ENCODE peak calls at places on chromosomes 6 and 20, in ten cellular contexts. One of them, this sample, is unnamed.
A peak's percentile ranks its signal among the peaks of the same experiment; 100 is the strongest.

GRCh38 chr6:169520104-169520503 is 181.7 kb downstream of the WDR27 start:
- DNase-seq in endothelial cell: no peak
- DNase-seq in stimulated activated CD8-positive, alpha-beta memory T cell treated with anti-CD3 and anti-CD28 coated beads, Interleukin-2, amount 100 ng/mL, for 1 hour: no peak
- DNase-seq in nephron progenitor cell: no peak
- DNase-seq in cardiac fibroblast: peak; percentile 71
- DNase-seq in occipital lobe: no peak
- DNase-seq in fibroblast of the conjunctiva: peak; percentile 24
- DNase-seq in GM03348: peak; percentile 54
- DNase-seq in neural progenitor cell: no peak
- DNase-seq in trophoblast cell: no peak
- DNase-seq in this sample: no peak

GRCh38 chr6:41733707-41734665 is 1.4 kb downstream of the TFEB start:
- DNase-seq in endothelial cell: peak; percentile 69
- DNase-seq in stimulated activated CD8-positive, alpha-beta memory T cell treated with anti-CD3 and anti-CD28 coated beads, Interleukin-2, amount 100 ng/mL, for 1 hour: peak; percentile 42
- DNase-seq in nephron progenitor cell: peak; percentile 85
- DNase-seq in cardiac fibroblast: peak; percentile 78
- DNase-seq in occipital lobe: peak; percentile 86
- DNase-seq in fibroblast of the conjunctiva: no peak
- DNase-seq in GM03348: peak; percentile 94
- DNase-seq in neural progenitor cell: peak; percentile 87
- DNase-seq in trophoblast cell: no peak
- DNase-seq in this sample: peak; percentile 69

GRCh38 chr6:66128238-66128637 is 421.2 kb upstream of the EYS start:
- DNase-seq in endothelial cell: no peak
- DNase-seq in stimulated activated CD8-positive, alpha-beta memory T cell treated with anti-CD3 and anti-CD28 coated beads, Interleukin-2, amount 100 ng/mL, for 1 hour: no peak
- DNase-seq in nephron progenitor cell: no peak
- DNase-seq in cardiac fibroblast: no peak
- DNase-seq in occipital lobe: no peak
- DNase-seq in fibroblast of the conjunctiva: no peak
- DNase-seq in GM03348: no peak
- DNase-seq in neural progenitor cell: no peak
- DNase-seq in trophoblast cell: no peak
- DNase-seq in this sample: no peak

GRCh38 chr6:35161265-35161664 is 20.1 kb upstream of the TCP11 start:
- DNase-seq in endothelial cell: no peak
- DNase-seq in stimulated activated CD8-positive, alpha-beta memory T cell treated with anti-CD3 and anti-CD28 coated beads, Interleukin-2, amount 100 ng/mL, for 1 hour: no peak
- DNase-seq in nephron progenitor cell: no peak
- DNase-seq in cardiac fibroblast: no peak
- DNase-seq in occipital lobe: no peak
- DNase-seq in fibroblast of the conjunctiva: no peak
- DNase-seq in GM03348: no peak
- DNase-seq in neural progenitor cell: no peak
- DNase-seq in trophoblast cell: no peak
- DNase-seq in this sample: no peak

GRCh38 chr6:56491606-56492328 is 150.9 kb downstream of the DST start:
- DNase-seq in endothelial cell: no peak
- DNase-seq in stimulated activated CD8-positive, alpha-beta memory T cell treated with anti-CD3 and anti-CD28 coated beads, Interleukin-2, amount 100 ng/mL, for 1 hour: no peak
- DNase-seq in nephron progenitor cell: no peak
- DNase-seq in cardiac fibroblast: peak; percentile 60
- DNase-seq in occipital lobe: no peak
- DNase-seq in fibroblast of the conjunctiva: peak; percentile 30
- DNase-seq in GM03348: no peak
- DNase-seq in neural progenitor cell: no peak
- DNase-seq in trophoblast cell: no peak
- DNase-seq in this sample: no peak

GRCh38 chr20:45890077-45890996 is 671 bp downstream of the NEURL2 start:
- DNase-seq in endothelial cell: peak; percentile 87
- DNase-seq in stimulated activated CD8-positive, alpha-beta memory T cell treated with anti-CD3 and anti-CD28 coated beads, Interleukin-2, amount 100 ng/mL, for 1 hour: no peak
- DNase-seq in nephron progenitor cell: peak; percentile 85
- DNase-seq in cardiac fibroblast: peak; percentile 87
- DNase-seq in occipital lobe: peak; percentile 39
- DNase-seq in fibroblast of the conjunctiva: peak; percentile 79
- DNase-seq in GM03348: peak; percentile 78
- DNase-seq in neural progenitor cell: peak; percentile 92
- DNase-seq in trophoblast cell: peak; percentile 80
- DNase-seq in this sample: peak; percentile 83

GRCh38 chr6:55543633-55544309 is 35.2 kb downstream of the HMGCLL1 start:
- DNase-seq in endothelial cell: no peak
- DNase-seq in stimulated activated CD8-positive, alpha-beta memory T cell treated with anti-CD3 and anti-CD28 coated beads, Interleukin-2, amount 100 ng/mL, for 1 hour: no peak
- DNase-seq in nephron progenitor cell: no peak
- DNase-seq in cardiac fibroblast: no peak
- DNase-seq in occipital lobe: no peak
- DNase-seq in fibroblast of the conjunctiva: no peak
- DNase-seq in GM03348: no peak
- DNase-seq in neural progenitor cell: peak; percentile 33
- DNase-seq in trophoblast cell: no peak
- DNase-seq in this sample: no peak

GRCh38 chr20:61737812-61738443 is 327.8 kb downstream of the TAF4 start:
- DNase-seq in endothelial cell: no peak
- DNase-seq in stimulated activated CD8-positive, alpha-beta memory T cell treated with anti-CD3 and anti-CD28 coated beads, Interleukin-2, amount 100 ng/mL, for 1 hour: no peak
- DNase-seq in nephron progenitor cell: no peak
- DNase-seq in cardiac fibroblast: no peak
- DNase-seq in occipital lobe: no peak
- DNase-seq in fibroblast of the conjunctiva: no peak
- DNase-seq in GM03348: no peak
- DNase-seq in neural progenitor cell: no peak
- DNase-seq in trophoblast cell: no peak
- DNase-seq in this sample: no peak

GRCh38 chr20:49424536-49424935 is 57.9 kb downstream of the KCNB1 start:
- DNase-seq in endothelial cell: no peak
- DNase-seq in stimulated activated CD8-positive, alpha-beta memory T cell treated with anti-CD3 and anti-CD28 coated beads, Interleukin-2, amount 100 ng/mL, for 1 hour: no peak
- DNase-seq in nephron progenitor cell: peak; percentile 33
- DNase-seq in cardiac fibroblast: no peak
- DNase-seq in occipital lobe: peak; percentile 89
- DNase-seq in fibroblast of the conjunctiva: no peak
- DNase-seq in GM03348: no peak
- DNase-seq in neural progenitor cell: peak; percentile 43
- DNase-seq in trophoblast cell: no peak
- DNase-seq in this sample: no peak

GRCh38 chr20:53884859-53885654 is 185.3 kb downstream of the BCAS1 start:
- DNase-seq in endothelial cell: no peak
- DNase-seq in stimulated activated CD8-positive, alpha-beta memory T cell treated with anti-CD3 and anti-CD28 coated beads, Interleukin-2, amount 100 ng/mL, for 1 hour: no peak
- DNase-seq in nephron progenitor cell: no peak
- DNase-seq in cardiac fibroblast: no peak
- DNase-seq in occipital lobe: no peak
- DNase-seq in fibroblast of the conjunctiva: no peak
- DNase-seq in GM03348: no peak
- DNase-seq in neural progenitor cell: no peak
- DNase-seq in trophoblast cell: peak; percentile 90
- DNase-seq in this sample: no peak

GRCh38 chr20:49690899-49691620 is 22.6 kb downstream of the B4GALT5 start:
- DNase-seq in endothelial cell: no peak
- DNase-seq in stimulated activated CD8-positive, alpha-beta memory T cell treated with anti-CD3 and anti-CD28 coated beads, Interleukin-2, amount 100 ng/mL, for 1 hour: no peak
- DNase-seq in nephron progenitor cell: no peak
- DNase-seq in cardiac fibroblast: peak; percentile 73
- DNase-seq in occipital lobe: no peak
- DNase-seq in fibroblast of the conjunctiva: peak; percentile 41
- DNase-seq in GM03348: no peak
- DNase-seq in neural progenitor cell: no peak
- DNase-seq in trophoblast cell: peak; percentile 61
- DNase-seq in this sample: no peak

GRCh38 chr20:18662279-18662678 is 74.4 kb downstream of the DTD1 start:
- DNase-seq in endothelial cell: no peak
- DNase-seq in stimulated activated CD8-positive, alpha-beta memory T cell treated with anti-CD3 and anti-CD28 coated beads, Interleukin-2, amount 100 ng/mL, for 1 hour: no peak
- DNase-seq in nephron progenitor cell: no peak
- DNase-seq in cardiac fibroblast: no peak
- DNase-seq in occipital lobe: no peak
- DNase-seq in fibroblast of the conjunctiva: no peak
- DNase-seq in GM03348: no peak
- DNase-seq in neural progenitor cell: no peak
- DNase-seq in trophoblast cell: no peak
- DNase-seq in this sample: no peak

GRCh38 chr6:19554356-19555225 is 282.6 kb upstream of the ID4 start:
- DNase-seq in endothelial cell: no peak
- DNase-seq in stimulated activated CD8-positive, alpha-beta memory T cell treated with anti-CD3 and anti-CD28 coated beads, Interleukin-2, amount 100 ng/mL, for 1 hour: no peak
- DNase-seq in nephron progenitor cell: no peak
- DNase-seq in cardiac fibroblast: peak; percentile 21
- DNase-seq in occipital lobe: peak; percentile 3
- DNase-seq in fibroblast of the conjunctiva: no peak
- DNase-seq in GM03348: no peak
- DNase-seq in neural progenitor cell: no peak
- DNase-seq in trophoblast cell: no peak
- DNase-seq in this sample: no peak

GRCh38 chr20:56347628-56348305 is 11.0 kb upstream of the FAM210B start:
- DNase-seq in endothelial cell: no peak
- DNase-seq in stimulated activated CD8-positive, alpha-beta memory T cell treated with anti-CD3 and anti-CD28 coated beads, Interleukin-2, amount 100 ng/mL, for 1 hour: no peak
- DNase-seq in nephron progenitor cell: peak; percentile 41
- DNase-seq in cardiac fibroblast: no peak
- DNase-seq in occipital lobe: no peak
- DNase-seq in fibroblast of the conjunctiva: no peak
- DNase-seq in GM03348: no peak
- DNase-seq in neural progenitor cell: peak; percentile 46
- DNase-seq in trophoblast cell: no peak
- DNase-seq in this sample: no peak

GRCh38 chr6:163333686-163334085 is 80.8 kb upstream of the QKI start:
- DNase-seq in endothelial cell: no peak
- DNase-seq in stimulated activated CD8-positive, alpha-beta memory T cell treated with anti-CD3 and anti-CD28 coated beads, Interleukin-2, amount 100 ng/mL, for 1 hour: no peak
- DNase-seq in nephron progenitor cell: no peak
- DNase-seq in cardiac fibroblast: no peak
- DNase-seq in occipital lobe: no peak
- DNase-seq in fibroblast of the conjunctiva: no peak
- DNase-seq in GM03348: no peak
- DNase-seq in neural progenitor cell: no peak
- DNase-seq in trophoblast cell: no peak
- DNase-seq in this sample: no peak

GRCh38 chr6:112087916-112088315 is 525 bp downstream of the FAM229B start:
- DNase-seq in endothelial cell: no peak
- DNase-seq in stimulated activated CD8-positive, alpha-beta memory T cell treated with anti-CD3 and anti-CD28 coated beads, Interleukin-2, amount 100 ng/mL, for 1 hour: no peak
- DNase-seq in nephron progenitor cell: no peak
- DNase-seq in cardiac fibroblast: no peak
- DNase-seq in occipital lobe: no peak
- DNase-seq in fibroblast of the conjunctiva: no peak
- DNase-seq in GM03348: no peak
- DNase-seq in neural progenitor cell: no peak
- DNase-seq in trophoblast cell: no peak
- DNase-seq in this sample: no peak

GRCh38 chr6:74851598-74851997 is 354.3 kb downstream of the COL12A1 start:
- DNase-seq in endothelial cell: no peak
- DNase-seq in stimulated activated CD8-positive, alpha-beta memory T cell treated with anti-CD3 and anti-CD28 coated beads, Interleukin-2, amount 100 ng/mL, for 1 hour: no peak
- DNase-seq in nephron progenitor cell: no peak
- DNase-seq in cardiac fibroblast: peak; percentile 50
- DNase-seq in occipital lobe: no peak
- DNase-seq in fibroblast of the conjunctiva: peak; percentile 36
- DNase-seq in GM03348: peak; percentile 78
- DNase-seq in neural progenitor cell: no peak
- DNase-seq in trophoblast cell: no peak
- DNase-seq in this sample: no peak

GRCh38 chr6:20876016-20876415 is 341.8 kb downstream of the CDKAL1 start:
- DNase-seq in endothelial cell: no peak
- DNase-seq in stimulated activated CD8-positive, alpha-beta memory T cell treated with anti-CD3 and anti-CD28 coated beads, Interleukin-2, amount 100 ng/mL, for 1 hour: no peak
- DNase-seq in nephron progenitor cell: no peak
- DNase-seq in cardiac fibroblast: peak; percentile 40
- DNase-seq in occipital lobe: no peak
- DNase-seq in fibroblast of the conjunctiva: peak; percentile 73
- DNase-seq in GM03348: peak; percentile 62
- DNase-seq in neural progenitor cell: peak; percentile 34
- DNase-seq in trophoblast cell: no peak
- DNase-seq in this sample: no peak

GRCh38 chr6:157809613-157810012 is 13.4 kb upstream of the SNX9 start:
- DNase-seq in endothelial cell: no peak
- DNase-seq in stimulated activated CD8-positive, alpha-beta memory T cell treated with anti-CD3 and anti-CD28 coated beads, Interleukin-2, amount 100 ng/mL, for 1 hour: no peak
- DNase-seq in nephron progenitor cell: no peak
- DNase-seq in cardiac fibroblast: no peak
- DNase-seq in occipital lobe: no peak
- DNase-seq in fibroblast of the conjunctiva: no peak
- DNase-seq in GM03348: no peak
- DNase-seq in neural progenitor cell: no peak
- DNase-seq in trophoblast cell: no peak
- DNase-seq in this sample: no peak

GRCh38 chr20:20780127-20780822 is 67.8 kb upstream of the RALGAPA2 start:
- DNase-seq in endothelial cell: no peak
- DNase-seq in stimulated activated CD8-positive, alpha-beta memory T cell treated with anti-CD3 and anti-CD28 coated beads, Interleukin-2, amount 100 ng/mL, for 1 hour: no peak
- DNase-seq in nephron progenitor cell: no peak
- DNase-seq in cardiac fibroblast: peak; percentile 41
- DNase-seq in occipital lobe: peak; percentile 9
- DNase-seq in fibroblast of the conjunctiva: peak; percentile 6
- DNase-seq in GM03348: peak; percentile 9
- DNase-seq in neural progenitor cell: no peak
- DNase-seq in trophoblast cell: peak; percentile 44
- DNase-seq in this sample: peak; percentile 88

GRCh38 chr6:37819802-37820712 is 530 bp downstream of the ZFAND3 start:
- DNase-seq in endothelial cell: peak; percentile 51
- DNase-seq in stimulated activated CD8-positive, alpha-beta memory T cell treated with anti-CD3 and anti-CD28 coated beads, Interleukin-2, amount 100 ng/mL, for 1 hour: no peak
- DNase-seq in nephron progenitor cell: no peak
- DNase-seq in cardiac fibroblast: peak; percentile 86
- DNase-seq in occipital lobe: no peak
- DNase-seq in fibroblast of the conjunctiva: peak; percentile 63
- DNase-seq in GM03348: peak; percentile 68
- DNase-seq in neural progenitor cell: peak; percentile 37
- DNase-seq in trophoblast cell: peak; percentile 64
- DNase-seq in this sample: peak; percentile 71

GRCh38 chr6:3247255-3248146 is 11.2 kb upstream of the PSMG4 start:
- DNase-seq in endothelial cell: no peak
- DNase-seq in stimulated activated CD8-positive, alpha-beta memory T cell treated with anti-CD3 and anti-CD28 coated beads, Interleukin-2, amount 100 ng/mL, for 1 hour: no peak
- DNase-seq in nephron progenitor cell: peak; percentile 57
- DNase-seq in cardiac fibroblast: peak; percentile 78
- DNase-seq in occipital lobe: peak; percentile 91
- DNase-seq in fibroblast of the conjunctiva: peak; percentile 70
- DNase-seq in GM03348: peak; percentile 83
- DNase-seq in neural progenitor cell: peak; percentile 50
- DNase-seq in trophoblast cell: peak; percentile 90
- DNase-seq in this sample: no peak

GRCh38 chr20:4513720-4514119 is 208.0 kb upstream of the PRND start:
- DNase-seq in endothelial cell: no peak
- DNase-seq in stimulated activated CD8-positive, alpha-beta memory T cell treated with anti-CD3 and anti-CD28 coated beads, Interleukin-2, amount 100 ng/mL, for 1 hour: no peak
- DNase-seq in nephron progenitor cell: no peak
- DNase-seq in cardiac fibroblast: peak; percentile 33
- DNase-seq in occipital lobe: no peak
- DNase-seq in fibroblast of the conjunctiva: peak; percentile 27
- DNase-seq in GM03348: no peak
- DNase-seq in neural progenitor cell: no peak
- DNase-seq in trophoblast cell: no peak
- DNase-seq in this sample: no peak

GRCh38 chr20:57440678-57441509 is 49.7 kb downstream of the RBM38 start:
- DNase-seq in endothelial cell: no peak
- DNase-seq in stimulated activated CD8-positive, alpha-beta memory T cell treated with anti-CD3 and anti-CD28 coated beads, Interleukin-2, amount 100 ng/mL, for 1 hour: no peak
- DNase-seq in nephron progenitor cell: no peak
- DNase-seq in cardiac fibroblast: peak; percentile 89
- DNase-seq in occipital lobe: peak; percentile 80
- DNase-seq in fibroblast of the conjunctiva: peak; percentile 26
- DNase-seq in GM03348: peak; percentile 89
- DNase-seq in neural progenitor cell: peak; percentile 65
- DNase-seq in trophoblast cell: no peak
- DNase-seq in this sample: peak; percentile 63

GRCh38 chr20:63957690-63958441 is 1.6 kb upstream of the UCKL1 start:
- DNase-seq in endothelial cell: no peak
- DNase-seq in stimulated activated CD8-positive, alpha-beta memory T cell treated with anti-CD3 and anti-CD28 coated beads, Interleukin-2, amount 100 ng/mL, for 1 hour: no peak
- DNase-seq in nephron progenitor cell: no peak
- DNase-seq in cardiac fibroblast: peak; percentile 64
- DNase-seq in occipital lobe: no peak
- DNase-seq in fibroblast of the conjunctiva: no peak
- DNase-seq in GM03348: peak; percentile 44
- DNase-seq in neural progenitor cell: peak; percentile 48
- DNase-seq in trophoblast cell: no peak
- DNase-seq in this sample: no peak

GRCh38 chr6:47524136-47524840 is 46.7 kb downstream of the CD2AP start:
- DNase-seq in endothelial cell: no peak
- DNase-seq in stimulated activated CD8-positive, alpha-beta memory T cell treated with anti-CD3 and anti-CD28 coated beads, Interleukin-2, amount 100 ng/mL, for 1 hour: no peak
- DNase-seq in nephron progenitor cell: no peak
- DNase-seq in cardiac fibroblast: peak; percentile 39
- DNase-seq in occipital lobe: no peak
- DNase-seq in fibroblast of the conjunctiva: no peak
- DNase-seq in GM03348: peak; percentile 28
- DNase-seq in neural progenitor cell: no peak
- DNase-seq in trophoblast cell: no peak
- DNase-seq in this sample: no peak

GRCh38 chr6:15628499-15629131 is 34.2 kb downstream of the DTNBP1 start:
- DNase-seq in endothelial cell: no peak
- DNase-seq in stimulated activated CD8-positive, alpha-beta memory T cell treated with anti-CD3 and anti-CD28 coated beads, Interleukin-2, amount 100 ng/mL, for 1 hour: no peak
- DNase-seq in nephron progenitor cell: no peak
- DNase-seq in cardiac fibroblast: peak; percentile 67
- DNase-seq in occipital lobe: no peak
- DNase-seq in fibroblast of the conjunctiva: no peak
- DNase-seq in GM03348: peak; percentile 71
- DNase-seq in neural progenitor cell: no peak
- DNase-seq in trophoblast cell: no peak
- DNase-seq in this sample: no peak

GRCh38 chr6:3139090-3139903 is 18.0 kb downstream of the TUBB2A start:
- DNase-seq in endothelial cell: peak; percentile 25
- DNase-seq in stimulated activated CD8-positive, alpha-beta memory T cell treated with anti-CD3 and anti-CD28 coated beads, Interleukin-2, amount 100 ng/mL, for 1 hour: no peak
- DNase-seq in nephron progenitor cell: no peak
- DNase-seq in cardiac fibroblast: peak; percentile 34
- DNase-seq in occipital lobe: no peak
- DNase-seq in fibroblast of the conjunctiva: peak; percentile 34
- DNase-seq in GM03348: peak; percentile 32
- DNase-seq in neural progenitor cell: no peak
- DNase-seq in trophoblast cell: peak; percentile 79
- DNase-seq in this sample: peak; percentile 60